ENCODE peak calls at places on chromosome 11, in six cellular contexts. O, M, L, W, N and F are unnamed samples.

GRCh38 chr11:74749127-74749964 is 697 bp downstream of the RNF169 start:
- DNase-seq in W (peak), N (no peak), L (peak), O (peak), M (peak), F (no peak)

GRCh38 chr11:111514216-111515031 is at the start of gene HOATZ:
- DNase-seq in W (peak), O (no peak), N (peak), L (peak), M (peak), F (peak)

GRCh38 chr11:93513763-93514162 is 29.4 kb downstream of the SMCO4 start:
- DNase-seq in W (no peak), L (no peak), M (no peak), N (no peak), O (no peak), F (no peak)

GRCh38 chr11:81394324-81394723 is 1339.3 kb downstream of the FAM181B start:
- DNase-seq in W (no peak), O (no peak), L (peak), N (no peak), M (no peak), F (no peak)

GRCh38 chr11:86896486-86896885 is 58.7 kb downstream of the FZD4 start:
- DNase-seq in N (no peak), O (peak), M (no peak), W (no peak), L (no peak), F (no peak)

GRCh38 chr11:59610289-59610688 is 5.3 kb downstream of the OSBP start:
- DNase-seq in L (no peak), O (no peak), M (no peak), N (no peak), W (no peak), F (no peak)

GRCh38 chr11:83726316-83726715 is 440.1 kb upstream of the CCDC90B start:
- DNase-seq in W (no peak), M (no peak), O (no peak), L (peak), N (no peak), F (no peak)

GRCh38 chr11:110715541-110715940 is 3.3 kb upstream of the ARHGAP20 start:
- DNase-seq in O (peak), M (peak), L (no peak), W (no peak), N (no peak), F (no peak)

GRCh38 chr11:36375348-36376314 is 79.5 kb downstream of the PRR5L start:
- DNase-seq in O (no peak), N (no peak), L (peak), M (no peak), W (peak), F (peak)

GRCh38 chr11:841981-842369 is 354 bp downstream of the POLR2L start:
- DNase-seq in N (no peak), L (no peak), W (no peak), M (no peak), O (no peak), F (no peak)

GRCh38 chr11:107898270-107898669 is 30.0 kb upstream of the RAB39A start:
- DNase-seq in O (peak), M (peak), N (no peak), L (peak), W (no peak), F (peak)

GRCh38 chr11:68017858-68018729 is 8.0 kb downstream of the ALDH3B1 start:
- DNase-seq in M (no peak), O (no peak), W (no peak), L (no peak), N (no peak), F (no peak)

GRCh38 chr11:68015467-68015866 is 5.3 kb downstream of the ALDH3B1 start:
- DNase-seq in O (no peak), L (no peak), W (no peak), M (no peak), N (no peak), F (no peak)

GRCh38 chr11:68018730-68019190 is 8.6 kb downstream of the ALDH3B1 start:
- DNase-seq in N (no peak), O (no peak), L (no peak), M (no peak), W (no peak), F (no peak)

GRCh38 chr11:68016161-68016903 is 6.2 kb downstream of the ALDH3B1 start:
- DNase-seq in W (no peak), O (no peak), M (peak), L (no peak), N (no peak), F (no peak)

GRCh38 chr11:68016904-68017817 is 7.0 kb downstream of the ALDH3B1 start:
- DNase-seq in O (no peak), W (no peak), M (no peak), N (no peak), L (no peak), F (no peak)
- H2BK15ac ChIP-seq in O (no peak), W (no peak), M (no peak), N (peak), L (no peak), F (no peak)

GRCh38 chr11:64477675-64478074 is 113.3 kb upstream of the SLC22A12 start:
- DNase-seq in M (no peak), L (no peak), W (no peak), O (no peak), N (no peak), F (no peak)
- H2BK15ac ChIP-seq in M (no peak), L (no peak), W (no peak), O (no peak), N (peak), F (no peak)

GRCh38 chr11:8331767-8332166 is 68.1 kb upstream of the LMO1 start:
- DNase-seq in M (no peak), N (no peak), O (no peak), L (no peak), W (no peak), F (no peak)
- H2BK15ac ChIP-seq in M (no peak), N (no peak), O (no peak), L (no peak), W (no peak), F (peak)

GRCh38 chr11:12657336-12657735 is 16.9 kb upstream of the TEAD1 start:
- DNase-seq in N (no peak), L (no peak), W (no peak), M (no peak), O (no peak), F (no peak)
- H2BK15ac ChIP-seq in N (no peak), L (no peak), W (no peak), M (no peak), O (no peak), F (no peak)

GRCh38 chr11:131099746-131100145 is 183.5 kb upstream of the SNX19 start:
- DNase-seq in L (no peak), W (no peak), N (no peak), M (no peak), O (peak), F (no peak)

GRCh38 chr11:131094828-131095227 is 178.5 kb upstream of the SNX19 start:
- DNase-seq in L (no peak), N (no peak), O (no peak), W (no peak), M (no peak), F (no peak)

GRCh38 chr11:131095501-131096185 is 179.4 kb upstream of the SNX19 start:
- DNase-seq in O (no peak), L (no peak), W (no peak), N (no peak), M (no peak), F (no peak)

DNA sequence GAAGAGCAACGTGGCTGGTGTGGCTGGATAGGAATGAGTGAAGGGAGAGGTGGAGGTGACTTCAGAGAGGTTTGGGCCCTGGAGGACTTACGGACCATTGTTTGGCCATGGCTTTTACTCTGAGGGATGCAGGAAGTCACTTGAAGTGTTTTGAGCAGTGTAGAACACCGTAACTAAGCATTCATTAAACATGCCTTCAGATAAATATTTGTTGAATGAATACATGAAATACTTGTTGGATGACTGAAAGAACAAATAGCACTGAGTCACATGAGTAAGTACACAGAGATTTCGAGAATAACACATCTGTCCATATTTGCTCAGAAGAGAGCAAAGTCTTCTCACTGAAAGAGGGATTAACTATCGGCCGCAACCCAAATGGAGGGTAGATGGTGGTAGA is 182.7 kb upstream of the SNX19 start:
- DNase-seq in M (peak), O (peak), N (no peak), L (no peak), W (no peak), F (no peak)
- H2BK15ac ChIP-seq in M (no peak), O (peak), N (no peak), L (no peak), W (no peak), F (no peak)

DNA sequence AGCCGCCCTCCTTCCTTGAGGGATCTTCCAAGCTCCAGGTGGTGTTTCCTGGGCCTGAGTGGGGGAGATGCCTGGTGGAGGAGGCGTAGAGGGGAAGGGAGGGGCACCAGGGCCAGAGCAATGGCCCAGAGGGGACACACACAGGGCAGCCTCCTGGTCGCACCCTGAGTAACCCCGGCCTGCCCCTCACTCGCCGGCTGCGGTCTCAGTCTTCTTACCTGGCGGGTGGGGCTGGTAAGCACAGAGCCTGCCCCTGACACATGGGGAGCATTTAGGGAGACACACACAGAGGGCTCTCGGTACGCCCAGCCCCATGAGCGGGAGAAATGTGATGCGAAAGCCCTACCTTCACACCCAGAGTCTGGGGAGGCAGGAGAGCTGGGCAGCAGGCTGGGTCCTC is 23.9 kb downstream of the IGF2 start:
- DNase-seq in O (no peak), W (no peak), N (no peak), M (no peak), L (no peak), F (no peak)
- H2BK15ac ChIP-seq in O (no peak), W (no peak), N (no peak), M (no peak), L (no peak), F (no peak)

GRCh38 chr11:130452171-130452570 is 3.7 kb downstream of the ADAMTS15 start:
- DNase-seq in W (no peak), M (no peak), L (no peak), O (no peak), N (no peak), F (no peak)
- H2BK15ac ChIP-seq in W (no peak), M (no peak), L (no peak), O (peak), N (no peak), F (no peak)

GRCh38 chr11:19722702-19723101 is 10.1 kb downstream of the NAV2 start:
- DNase-seq in N (no peak), L (no peak), M (no peak), W (no peak), O (peak), F (no peak)
- H2BK15ac ChIP-seq in N (no peak), L (no peak), M (peak), W (no peak), O (no peak), F (no peak)

GRCh38 chr11:127443297-127443696 is 442.7 kb upstream of the KIRREL3 start:
- DNase-seq in L (no peak), O (no peak), M (no peak), N (no peak), W (no peak), F (no peak)

GRCh38 chr11:127445476-127445875 is 444.9 kb upstream of the KIRREL3 start:
- DNase-seq in L (peak), M (no peak), O (no peak), N (no peak), W (no peak), F (no peak)
- H2BK15ac ChIP-seq in L (no peak), M (no peak), O (no peak), N (no peak), W (no peak), F (no peak)

DNA sequence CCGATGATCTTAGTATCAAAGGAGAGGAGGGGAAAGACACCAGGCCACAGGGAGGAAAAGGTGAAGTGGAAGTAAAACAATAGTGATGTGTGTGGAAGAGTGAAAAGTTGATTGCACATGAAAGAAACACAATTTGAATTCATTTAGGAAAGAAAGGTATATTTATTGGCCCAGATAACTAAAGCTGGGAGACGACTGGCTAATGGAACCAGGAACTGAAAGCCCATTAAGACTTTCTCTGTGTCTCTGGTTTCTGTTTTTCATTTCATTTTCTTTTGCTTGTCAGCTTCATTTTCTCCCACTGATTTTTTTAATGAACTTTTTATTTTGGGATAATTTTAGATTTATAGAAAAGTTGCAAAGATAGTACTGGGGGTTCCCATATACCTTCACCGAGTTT is 5.1 kb upstream of the DCHS1 start:
- DNase-seq in M (no peak), L (no peak), N (no peak), W (no peak), O (no peak), F (no peak)
- H2BK15ac ChIP-seq in M (no peak), L (no peak), N (no peak), W (no peak), O (no peak), F (no peak)